ENCODE peak calls at places on chromosomes 2 and 18, in ten cellular contexts. G is ELR, T is iris pigment epithelial cell, J is amygdala, Q is CMK, A is NCI-H1105 treated with DMSO at 0.1 percent for 48 hours, Z is type B pancreatic cell, V is cardiac fibroblast, P is lung, I is NCI-H1694. F is an unnamed sample.

GRCh38 chr2:43623052-43623451 is 14.0 kb upstream of the PLEKHH2 start:
- DNase-seq in G (peak), T (no peak), J (no peak), Q (no peak), A (peak), Z (no peak), V (peak), P (no peak), I (no peak), F (no peak)

GRCh38 chr2:159637988-159638501 is 21.7 kb upstream of the BAZ2B start:
- DNase-seq in G (peak), T (peak), J (no peak), Q (no peak), A (no peak), Z (no peak), V (peak), P (no peak), I (no peak), F (no peak)

GRCh38 chr18:50075772-50076171 is 119.2 kb downstream of the MYO5B start:
- DNase-seq in G (no peak), T (peak), J (no peak), Q (no peak), A (no peak), Z (no peak), V (no peak), P (no peak), I (no peak), F (peak)

GRCh38 chr2:214630402-214631035 is 179.0 kb downstream of the BARD1 start:
- DNase-seq in G (peak), T (no peak), J (no peak), Q (no peak), A (no peak), Z (no peak), V (peak), P (no peak), I (no peak), F (no peak)

GRCh38 chr2:238370482-238371372 is 50.4 kb downstream of the TRAF3IP1 start:
- DNase-seq in G (peak), T (peak), J (no peak), Q (peak), A (peak), Z (no peak), V (peak), P (peak), I (peak), F (peak)

GRCh38 chr2:1162768-1163584 is 212.3 kb downstream of the SNTG2 start:
- DNase-seq in G (peak), T (no peak), J (no peak), Q (peak), A (no peak), Z (no peak), V (peak), P (no peak), I (no peak), F (no peak)

GRCh38 chr2:161096336-161096735 is 63.9 kb upstream of the TANK start:
- DNase-seq in G (no peak), T (peak), J (no peak), Q (no peak), A (peak), Z (no peak), V (peak), P (no peak), I (no peak), F (no peak)

GRCh38 chr2:67649331-67650071 is 252.4 kb downstream of the ETAA1 start:
- DNase-seq in G (no peak), T (no peak), J (no peak), Q (no peak), A (peak), Z (no peak), V (peak), P (peak), I (peak), F (no peak)

GRCh38 chr2:11873346-11873745 is 126.9 kb downstream of the LPIN1 start:
- DNase-seq in G (no peak), T (no peak), J (no peak), Q (no peak), A (no peak), Z (no peak), V (no peak), P (peak), I (no peak), F (no peak)

GRCh38 chr18:48304906-48305693 is 104.1 kb downstream of the ZBTB7C start:
- DNase-seq in G (no peak), T (no peak), J (no peak), Q (no peak), A (no peak), Z (no peak), V (no peak), P (no peak), I (no peak), F (no peak)

GRCh38 chr2:60213865-60214657 is 339.4 kb downstream of the BCL11A start:
- DNase-seq in G (no peak), T (peak), J (no peak), Q (no peak), A (no peak), Z (no peak), V (no peak), P (peak), I (peak), F (no peak)

F was measured in HepG2.